ENCODE peak calls at places on chromosomes 7 and 10, in six cellular contexts. W is neural progenitor cell, M is mammary epithelial cell, X is PC-3, K is H9, S is neuronal stem cell. N is an unnamed sample.

GRCh38 chr10:98168147-98168546 is 33.7 kb downstream of the R3HCC1L start:
- DNase-seq in X (no peak), K (no peak), S (no peak), W (no peak), M (no peak), N (no peak)

GRCh38 chr10:8298871-8299570 is 244.5 kb downstream of the GATA3 start:
- DNase-seq in W (peak), M (no peak), S (no peak), K (no peak), X (no peak), N (no peak)

GRCh38 chr10:114987995-114988394 is 50.0 kb downstream of the TRUB1 start:
- DNase-seq in X (peak), M (peak), S (no peak), K (no peak), W (no peak), N (no peak)

GRCh38 chr7:91020611-91021385 is 243.4 kb upstream of the FZD1 start:
- DNase-seq in K (no peak), W (no peak), S (no peak), M (peak), X (no peak), N (no peak)

GRCh38 chr10:62514079-62514693 is 140.0 kb downstream of the ZNF365 start:
- DNase-seq in K (no peak), X (no peak), S (no peak), M (no peak), W (no peak), N (no peak)

GRCh38 chr7:150367677-150368097 is 935 bp upstream of the REPIN1 start:
- DNase-seq in W (no peak), M (peak), X (no peak), K (no peak), S (no peak), N (no peak)

GRCh38 chr10:62760401-62760800 is 44.1 kb upstream of the ADO start:
- DNase-seq in W (peak), S (peak), M (no peak), X (no peak), K (no peak), N (no peak)

GRCh38 chr10:44552716-44553115 is 167.8 kb upstream of the CXCL12 start:
- DNase-seq in X (no peak), K (no peak), W (no peak), M (no peak), S (no peak), N (no peak)

GRCh38 chr7:90192876-90193765 is 18.4 kb upstream of the STEAP2 start:
- DNase-seq in M (no peak), S (no peak), W (no peak), K (no peak), X (no peak), N (peak)

GRCh38 chr10:49278497-49278902 is 20.5 kb upstream of the C10orf71 start:
- DNase-seq in K (no peak), S (peak), M (no peak), X (no peak), W (no peak), N (no peak)

GRCh38 chr7:91264924-91265681 is 870 bp downstream of the FZD1 start:
- DNase-seq in X (peak), K (peak), S (no peak), M (peak), W (peak), N (peak)

GRCh38 chr7:95950698-95951097 is 178.3 kb downstream of the DYNC1I1 start:
- DNase-seq in M (peak), S (no peak), W (no peak), X (peak), K (no peak), N (no peak)

GRCh38 chr7:101556453-101556968 is 72.6 kb downstream of the MYL10 start:
- DNase-seq in M (no peak), W (no peak), K (no peak), X (no peak), S (no peak), N (no peak)

GRCh38 chr7:2260820-2261219 is 18.8 kb downstream of the NUDT1 start:
- DNase-seq in X (peak), S (no peak), W (no peak), K (no peak), M (peak), N (no peak)

GRCh38 chr7:22109761-22110160 is 164.1 kb upstream of the CDCA7L start:
- DNase-seq in W (peak), X (peak), S (no peak), M (no peak), K (peak), N (peak)

GRCh38 chr10:88989824-88990527 is 622 bp upstream of the FAS start:
- DNase-seq in X (peak), S (no peak), K (no peak), W (no peak), M (peak), N (no peak)

GRCh38 chr7:156907656-156908055 is 14.7 kb upstream of the LMBR1 start:
- DNase-seq in X (no peak), S (no peak), M (peak), W (no peak), K (no peak), N (no peak)

GRCh38 chr10:8096931-8097330 is 42.4 kb downstream of the GATA3 start:
- DNase-seq in X (no peak), S (no peak), M (no peak), K (no peak), W (no peak), N (no peak)

GRCh38 chr10:132697568-132698200 is 88.3 kb downstream of the NKX6-2 start:
- DNase-seq in M (no peak), W (no peak), X (no peak), K (peak), S (no peak), N (no peak)

GRCh38 chr7:158382363-158382988 is 205.1 kb downstream of the PTPRN2 start:
- DNase-seq in M (no peak), X (no peak), W (no peak), K (no peak), S (no peak), N (no peak)

DNA sequence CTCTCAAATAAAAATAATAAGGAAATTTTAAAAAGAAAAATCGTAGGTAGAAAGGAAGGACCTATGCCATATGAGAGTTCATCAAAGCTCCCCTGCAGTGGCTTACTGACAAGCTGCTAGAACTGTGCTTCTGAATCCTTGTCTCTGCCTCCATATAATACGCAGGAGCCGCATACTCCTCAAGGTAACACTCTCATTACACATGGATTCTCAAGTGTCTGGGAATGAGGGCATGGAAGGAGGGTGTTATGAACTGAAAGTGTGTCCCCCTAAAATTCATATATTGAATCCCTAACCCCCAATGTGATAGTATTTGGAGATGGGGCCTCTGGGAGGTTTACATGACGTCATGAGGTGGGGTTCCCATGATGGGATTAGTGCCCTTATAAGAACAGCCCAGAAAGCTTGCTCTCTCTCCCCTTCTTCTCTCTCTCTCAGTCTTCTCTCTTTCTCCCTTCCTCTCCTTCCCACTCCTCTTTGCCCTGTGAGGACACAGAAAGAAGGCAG is 35.2 kb downstream of the CREB3L2 start:
- DNase-seq in S (no peak), X (no peak), M (no peak), K (no peak), W (no peak), N (no peak)
- H3K4me2 ChIP-seq in S (no peak), X (no peak), M (no peak), K (no peak), W (no peak), N (no peak)

GRCh38 chr7:99825873-99826272 is 1.9 kb upstream of the CYP3A43 start:
- DNase-seq in W (no peak), X (no peak), K (no peak), M (no peak), S (no peak), N (no peak)
- H3K4me2 ChIP-seq in W (no peak), X (no peak), K (no peak), M (no peak), S (no peak), N (no peak)

DNA sequence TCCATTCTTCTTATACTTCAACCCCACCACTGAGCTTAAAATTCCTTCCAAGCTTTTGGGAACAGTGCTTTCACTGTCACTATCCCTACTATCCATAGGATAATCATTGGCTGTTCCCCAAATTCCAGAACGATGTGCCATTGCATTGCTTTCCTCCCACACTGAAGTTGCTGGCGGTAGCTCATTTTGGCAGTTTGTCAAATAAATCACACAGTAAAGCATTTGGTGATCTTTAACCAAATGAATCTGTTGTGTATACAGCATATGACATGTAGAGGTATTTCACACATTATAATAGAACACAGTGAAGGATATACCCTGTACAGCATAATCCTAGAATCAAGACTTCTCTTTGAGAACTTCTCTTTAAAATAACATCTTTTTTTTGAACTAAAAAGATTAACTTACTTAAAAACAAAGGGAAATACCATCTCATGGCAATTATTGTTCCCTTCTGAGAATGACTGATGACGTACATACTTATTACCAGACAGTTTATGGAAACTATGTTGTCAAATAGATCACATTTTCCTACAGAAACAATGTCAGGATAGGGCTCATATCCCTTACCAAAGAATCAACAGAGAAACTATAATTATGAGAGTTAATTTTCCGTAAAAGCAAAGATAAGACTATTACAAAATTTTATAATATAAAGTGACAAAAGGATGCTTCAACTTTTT is 93.6 kb downstream of the CTNNA3 start:
- DNase-seq in K (no peak), X (peak), M (peak), W (no peak), S (no peak), N (no peak)
- H3K4me2 ChIP-seq in K (no peak), X (peak), M (peak), W (no peak), S (no peak), N (no peak)

GRCh38 chr7:89023902-89024301 is 228.4 kb upstream of the TEX47 start:
- DNase-seq in K (no peak), M (no peak), X (no peak), S (no peak), W (no peak), N (peak)

GRCh38 chr7:89029864-89030263 is 234.3 kb upstream of the TEX47 start:
- DNase-seq in S (no peak), M (peak), X (peak), W (no peak), K (no peak), N (peak)

GRCh38 chr7:89023146-89023545 is 227.6 kb upstream of the TEX47 start:
- DNase-seq in X (no peak), M (no peak), W (no peak), S (no peak), K (no peak), N (no peak)

GRCh38 chr7:89027781-89028180 is 232.2 kb upstream of the TEX47 start:
- DNase-seq in M (no peak), S (no peak), K (no peak), W (no peak), X (peak), N (no peak)

GRCh38 chr7:89028319-89028718 is 232.8 kb upstream of the TEX47 start:
- DNase-seq in M (no peak), S (no peak), X (no peak), W (no peak), K (no peak), N (no peak)
- H3K4me2 ChIP-seq in M (no peak), S (no peak), X (no peak), W (no peak), K (no peak), N (no peak)

DNA sequence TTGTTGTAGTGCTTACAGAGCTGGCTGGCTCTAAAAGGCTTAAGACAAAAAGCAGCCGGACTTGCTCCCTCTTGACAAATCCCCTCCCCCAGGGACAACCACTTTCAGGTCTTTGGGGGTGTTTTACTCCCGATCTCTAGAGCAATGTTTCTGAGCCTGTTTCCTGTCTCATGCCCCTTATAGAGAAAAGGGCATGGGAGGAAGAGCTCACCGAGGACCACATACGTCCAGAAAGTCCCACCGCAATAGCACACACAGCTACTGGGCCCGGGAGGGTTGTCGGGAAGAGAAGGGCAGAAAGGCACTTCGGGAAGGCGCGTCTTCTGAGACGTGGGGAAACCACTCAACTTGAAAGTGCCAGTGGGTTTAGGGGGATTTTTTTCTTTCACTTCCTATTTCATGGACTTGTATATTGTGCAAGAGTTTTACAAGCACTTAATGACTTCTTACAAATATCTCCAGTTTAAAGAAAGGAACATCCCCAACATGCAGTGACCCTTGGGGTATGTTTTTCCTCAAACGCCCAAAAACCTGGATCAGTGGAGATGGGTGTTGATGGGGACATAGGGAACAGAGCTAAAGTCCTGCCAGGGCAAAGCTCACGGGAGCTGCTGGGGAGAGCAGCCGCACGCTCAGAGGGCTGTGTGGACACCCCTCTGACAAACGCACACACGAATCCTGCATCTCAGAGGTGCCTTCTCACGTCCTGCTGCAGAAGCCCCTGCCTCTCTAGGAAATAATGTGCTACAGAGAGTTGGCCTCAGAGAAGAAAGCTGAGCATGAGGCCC is 27.0 kb downstream of the LRRC20 start:
- DNase-seq in M (no peak), X (no peak), K (no peak), S (no peak), W (peak), N (no peak)
- H3K4me2 ChIP-seq in M (no peak), X (no peak), K (no peak), S (no peak), W (peak), N (peak)

DNA sequence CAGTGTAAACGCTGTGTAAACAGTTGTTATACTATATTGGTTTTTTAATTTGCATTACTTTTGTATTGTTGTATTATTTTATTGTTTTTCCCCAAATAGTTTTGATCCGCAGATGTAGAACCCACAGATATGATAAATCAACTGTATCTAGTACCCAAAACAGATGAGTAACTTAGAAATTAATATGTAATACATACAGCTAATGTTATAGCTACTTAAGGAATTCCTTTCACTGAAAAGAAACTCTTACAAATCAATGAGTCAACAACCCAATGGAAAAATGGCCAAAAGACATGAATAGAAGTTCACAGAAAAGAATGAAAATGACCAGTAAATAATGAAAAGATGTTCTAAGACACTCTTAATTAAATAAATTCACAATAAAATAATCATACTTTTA is 32.3 kb upstream of the ARL4A start:
- DNase-seq in M (peak), K (no peak), S (no peak), W (no peak), X (peak), N (no peak)
- H3K4me2 ChIP-seq in M (no peak), K (no peak), S (no peak), W (no peak), X (no peak), N (no peak)